ENCODE peak calls at places on chromosomes 7 and 10, in four cellular contexts. I is K562, U is endothelial cell of umbilical vein, O is GM12878. T is an unnamed sample.

GRCh38 chr10:62451606-62451965 is 77.4 kb downstream of the ZNF365 start:
- DNase-seq in I (no peak), U (no peak), O (no peak), T (no peak)

GRCh38 chr7:139060838-139061237 is 25.0 kb upstream of the ZC3HAV1L start:
- DNase-seq in I (no peak), U (peak), O (no peak), T (peak)

GRCh38 chr7:141956084-141956483 is 9.3 kb upstream of the CLEC5A start:
- DNase-seq in I (no peak), U (no peak), O (no peak), T (no peak)

GRCh38 chr10:97593423-97593822 is 3.9 kb downstream of the C10orf62 start:
- DNase-seq in I (no peak), U (no peak), O (no peak), T (peak)

GRCh38 chr10:103695584-103696005 is 159.8 kb downstream of the SH3PXD2A start:
- DNase-seq in I (peak), U (no peak), O (no peak), T (no peak)

GRCh38 chr7:158542651-158543400 is 44.8 kb downstream of the PTPRN2 start:
- DNase-seq in I (no peak), U (no peak), O (no peak), T (no peak)

GRCh38 chr10:133079836-133080682 is 7.7 kb upstream of the ADGRA1 start:
- DNase-seq in I (peak), U (no peak), O (no peak), T (no peak)

GRCh38 chr10:72756674-72757385 is 64.9 kb downstream of the MCU start:
- DNase-seq in I (no peak), U (peak), O (no peak), T (peak)

GRCh38 chr7:77348371-77348813 is 67.8 kb downstream of the GSAP start:
- DNase-seq in I (no peak), U (peak), O (no peak), T (peak)

GRCh38 chr10:84424731-84425165 is 96.4 kb downstream of the CCSER2 start:
- DNase-seq in I (no peak), U (peak), O (peak), T (peak)

GRCh38 chr10:31291123-31291522 is 27.9 kb upstream of the ZEB1 start:
- DNase-seq in I (no peak), U (no peak), O (no peak), T (no peak)

GRCh38 chr7:1618475-1618874 is 48.6 kb upstream of the PSMG3 start:
- DNase-seq in I (no peak), U (no peak), O (no peak), T (no peak)

GRCh38 chr10:80279146-80279545 is 10.3 kb downstream of the MAT1A start:
- DNase-seq in I (no peak), U (no peak), O (no peak), T (no peak)

GRCh38 chr10:131561897-131562296 is 250.4 kb upstream of the TCERG1L start:
- DNase-seq in I (no peak), U (no peak), O (no peak), T (no peak)

GRCh38 chr7:44891372-44891771 is 6.0 kb upstream of the PURB start:
- DNase-seq in I (no peak), U (no peak), O (no peak), T (no peak)

GRCh38 chr7:141676618-141677017 is 25.3 kb downstream of the DENND11 start:
- DNase-seq in I (no peak), U (no peak), O (no peak), T (no peak)

GRCh38 chr7:2719007-2719406 is 31.0 kb downstream of the AMZ1 start:
- DNase-seq in I (peak), U (no peak), O (no peak), T (no peak)

GRCh38 chr10:52870562-52870961 is 98.0 kb upstream of the MBL2 start:
- DNase-seq in I (no peak), U (no peak), O (no peak), T (no peak)

GRCh38 chr10:4980793-4981192 is 17.6 kb downstream of the AKR1C1 start:
- DNase-seq in I (no peak), U (no peak), O (no peak), T (no peak)

GRCh38 chr10:6918305-6918704 is 338.2 kb upstream of the PRKCQ start:
- DNase-seq in I (peak), U (no peak), O (no peak), T (no peak)

GRCh38 chr7:74587435-74588126 is 69.9 kb upstream of the GTF2I start:
- DNase-seq in I (peak), U (peak), O (peak), T (peak)

GRCh38 chr7:105806592-105807266 is 69.7 kb downstream of the ATXN7L1 start:
- DNase-seq in I (no peak), U (peak), O (peak), T (peak)

GRCh38 chr7:43700059-43700501 is 29.2 kb downstream of the COA1 start:
- DNase-seq in I (no peak), U (peak), O (no peak), T (peak)

GRCh38 chr7:114916261-114916892 is 5.5 kb upstream of the MDFIC start:
- DNase-seq in I (no peak), U (no peak), O (peak), T (no peak)

GRCh38 chr7:38262545-38262944 is 10.9 kb downstream of the TARP start:
- DNase-seq in I (no peak), U (no peak), O (no peak), T (no peak)

GRCh38 chr7:101140339-101140699 is 13.4 kb downstream of the SERPINE1 start:
- DNase-seq in I (no peak), U (peak), O (no peak), T (peak)

GRCh38 chr10:44974082-44974627 is 4.5 kb downstream of the DEPP1 start:
- DNase-seq in I (no peak), U (no peak), O (no peak), T (no peak)

GRCh38 chr7:151637781-151638261 is 118.1 kb upstream of the RHEB start:
- DNase-seq in I (no peak), U (no peak), O (no peak), T (peak)

GRCh38 chr7:138556771-138557484 is 96.9 kb downstream of the TRIM24 start:
- DNase-seq in I (no peak), U (no peak), O (no peak), T (no peak)

GRCh38 chr10:67518756-67519155 is 177.2 kb downstream of the CTNNA3 start:
- DNase-seq in I (no peak), U (no peak), O (no peak), T (no peak)

GRCh38 chr10:75347211-75347610 is 54.4 kb downstream of the ZNF503 start:
- DNase-seq in I (no peak), U (no peak), O (no peak), T (no peak)

GRCh38 chr7:30549933-30550493 is 44.7 kb upstream of the GARS1 start:
- DNase-seq in I (no peak), U (peak), O (no peak), T (no peak)

GRCh38 chr7:77983973-77984372 is 185.4 kb downstream of the PHTF2 start:
- DNase-seq in I (no peak), U (no peak), O (no peak), T (no peak)

GRCh38 chr7:133887459-133887858 is 239.7 kb upstream of the LRGUK start:
- DNase-seq in I (no peak), U (peak), O (no peak), T (peak)

GRCh38 chr7:31044531-31044930 is 7.6 kb upstream of the ADCYAP1R1 start:
- DNase-seq in I (no peak), U (no peak), O (no peak), T (no peak)

GRCh38 chr7:36396150-36396549 is 6.5 kb downstream of the ANLN start:
- DNase-seq in I (no peak), U (no peak), O (no peak), T (peak)

GRCh38 chr10:1360581-1361164 is 304.5 kb downstream of the WDR37 start:
- DNase-seq in I (no peak), U (no peak), O (no peak), T (no peak)

GRCh38 chr10:79404231-79404609 is 41.2 kb downstream of the ZCCHC24 start:
- DNase-seq in I (no peak), U (peak), O (no peak), T (peak)

DNA sequence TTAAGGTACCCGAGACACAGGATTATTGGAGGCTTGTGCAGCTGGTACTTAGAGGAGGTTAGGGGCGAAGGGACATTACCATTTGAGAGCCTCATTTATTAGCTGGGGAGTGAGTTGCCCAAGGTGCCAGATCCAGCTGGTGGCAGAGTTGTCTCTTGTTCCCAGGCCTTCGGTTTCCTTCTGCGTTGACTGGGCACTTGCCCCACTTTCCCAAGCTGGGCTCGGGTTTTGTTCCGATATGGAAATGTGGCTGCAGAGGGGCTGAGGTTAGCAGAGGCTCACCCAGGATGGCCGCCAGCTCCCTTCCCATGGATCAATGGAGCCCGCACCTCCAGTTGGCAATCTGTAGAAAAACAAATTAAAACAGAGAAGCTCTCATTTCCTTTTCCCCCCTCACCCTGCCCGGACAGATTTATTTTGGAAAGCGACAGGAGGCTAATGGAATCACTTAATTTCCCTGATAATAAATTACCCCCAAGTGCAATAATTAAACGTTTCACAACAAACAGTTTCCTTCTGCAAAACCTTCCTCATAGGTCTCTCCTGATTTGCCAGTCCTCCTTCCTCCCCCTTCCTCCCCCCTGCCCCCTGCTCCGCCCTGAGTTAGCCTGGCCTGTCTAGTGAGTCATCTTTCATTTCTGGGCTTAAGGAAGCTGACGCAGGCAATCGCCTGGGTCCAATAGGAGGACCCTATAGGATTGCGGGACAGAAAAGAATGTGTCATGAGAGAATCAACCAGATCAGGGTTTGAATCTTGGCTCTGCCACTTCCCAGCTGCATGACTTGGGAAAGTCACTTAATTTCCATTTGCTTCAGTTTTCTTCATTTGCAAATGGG is 51.7 kb downstream of the ADRA2A start:
- DNase-seq in I (peak), U (no peak), O (no peak), T (peak)
- TF ChIP-seq FOS in I (no peak), U (no peak), O (no peak), T (no peak)

GRCh38 chr10:43623351-43623750 is 17.1 kb downstream of the ZNF485 start:
- DNase-seq in I (no peak), U (peak), O (no peak), T (peak)
- TF ChIP-seq FOS in I (no peak), U (no peak), O (no peak), T (no peak)

DNA sequence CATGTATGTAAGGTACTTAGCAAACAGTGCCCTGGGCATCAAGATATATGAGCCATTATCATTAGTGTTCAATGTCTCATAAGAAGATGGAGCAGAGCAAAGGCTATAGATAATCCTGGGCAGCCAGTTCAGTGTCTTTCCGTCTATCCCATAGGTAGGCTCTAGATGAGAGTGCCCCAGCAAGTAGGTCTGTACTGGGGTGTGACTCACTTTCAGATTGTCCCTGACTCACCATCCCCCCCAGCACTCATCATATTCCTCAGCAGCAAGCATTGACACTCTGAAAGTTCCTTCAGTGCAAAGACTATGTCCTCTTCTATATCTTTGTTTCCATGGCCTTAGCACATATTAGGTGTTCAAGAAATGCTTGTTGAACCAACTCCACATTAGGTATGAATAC is 20.0 kb upstream of the FAM204A start:
- DNase-seq in I (no peak), U (no peak), O (no peak), T (no peak)
- TF ChIP-seq FOS in I (no peak), U (no peak), O (no peak), T (no peak)

DNA sequence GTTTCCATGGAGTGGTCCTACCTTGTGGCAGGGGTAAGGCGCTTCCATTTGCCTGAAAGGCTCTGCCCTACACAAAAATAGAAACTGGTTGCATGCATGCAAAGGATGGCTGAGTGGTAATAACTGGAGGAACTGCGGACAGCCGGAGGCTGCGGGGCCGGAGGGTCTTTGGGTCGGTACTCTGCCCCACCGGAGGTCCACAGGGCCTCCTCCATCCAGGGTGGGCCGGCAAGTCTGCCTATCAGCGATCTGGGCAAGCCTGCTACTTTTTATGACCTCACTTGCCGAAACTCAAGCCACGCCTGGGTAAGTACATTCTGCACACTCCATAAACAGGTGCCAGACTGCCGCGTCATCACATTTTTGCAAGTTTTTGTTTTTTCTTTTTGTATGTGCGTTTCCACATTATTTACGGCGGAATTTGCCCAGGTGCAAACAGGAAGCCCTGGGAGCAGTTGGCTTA is 30.0 kb downstream of the TACC2 start:
- DNase-seq in I (no peak), U (no peak), O (no peak), T (no peak)
- TF ChIP-seq FOS in I (no peak), U (no peak), O (no peak), T (no peak)

DNA sequence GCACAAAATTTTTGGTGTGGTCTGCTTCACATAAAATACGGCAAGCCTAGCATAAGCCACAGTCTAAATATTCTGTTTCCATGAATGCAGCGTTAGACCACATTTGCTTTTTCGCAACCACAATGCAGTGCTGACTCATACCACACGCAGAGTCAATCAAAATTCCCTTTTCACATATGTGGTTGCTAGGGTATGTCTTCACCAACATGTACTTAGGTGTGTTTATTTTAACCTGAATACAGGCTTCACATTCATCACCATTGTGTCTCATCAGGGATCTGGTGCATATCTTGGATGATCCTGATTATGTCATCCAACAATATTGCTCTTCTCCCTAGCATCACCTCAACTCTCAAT is 90.9 kb downstream of the CHN2 start:
- DNase-seq in I (no peak), U (no peak), O (peak), T (peak)
- TF ChIP-seq FOS in I (no peak), U (no peak), O (no peak), T (no peak)

DNA sequence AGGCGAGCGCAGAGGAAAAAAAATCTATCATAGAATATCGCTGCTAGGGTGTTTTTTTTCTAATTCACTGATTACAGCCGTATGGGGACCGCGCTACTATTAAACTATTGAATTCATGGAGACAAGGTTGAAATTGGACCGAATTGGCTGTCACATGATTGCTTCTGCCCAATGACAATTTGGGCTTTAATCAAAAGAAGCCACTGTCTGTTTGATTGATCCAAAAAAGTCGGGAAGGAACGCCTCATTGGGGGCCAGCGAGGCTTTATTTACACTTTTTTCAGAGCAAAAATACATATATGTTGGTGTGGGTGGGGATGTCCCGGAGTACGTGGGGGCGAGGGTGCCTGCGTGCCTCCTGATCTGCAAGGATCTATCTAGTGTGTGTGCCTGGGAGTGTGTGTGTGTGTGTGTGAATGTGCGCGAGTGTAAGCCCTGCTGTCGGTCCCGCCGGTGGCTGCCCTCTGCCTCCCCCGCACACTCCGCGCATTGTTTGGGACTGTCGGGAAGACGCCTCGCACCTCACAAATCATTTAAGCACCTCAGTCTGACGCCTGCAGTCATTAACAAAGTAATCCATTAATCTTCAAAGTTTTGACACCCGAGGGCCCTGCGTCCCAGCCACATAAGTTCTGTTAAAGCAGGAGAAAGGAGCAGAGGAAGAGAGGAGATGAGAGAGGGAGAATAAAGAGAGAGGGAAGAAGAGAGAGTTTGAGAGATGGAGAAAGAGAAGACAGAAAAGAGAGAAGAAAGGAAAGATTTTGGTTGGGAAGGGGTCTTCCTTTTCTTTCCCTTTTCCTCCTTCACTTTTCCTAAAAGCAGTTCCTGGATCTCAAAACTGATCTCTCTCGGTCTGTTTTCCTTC is at the start of gene HOXA2:
- DNase-seq in I (no peak), U (peak), O (no peak), T (peak)
- TF ChIP-seq FOS in I (no peak), U (no peak), O (no peak), T (no peak)

DNA sequence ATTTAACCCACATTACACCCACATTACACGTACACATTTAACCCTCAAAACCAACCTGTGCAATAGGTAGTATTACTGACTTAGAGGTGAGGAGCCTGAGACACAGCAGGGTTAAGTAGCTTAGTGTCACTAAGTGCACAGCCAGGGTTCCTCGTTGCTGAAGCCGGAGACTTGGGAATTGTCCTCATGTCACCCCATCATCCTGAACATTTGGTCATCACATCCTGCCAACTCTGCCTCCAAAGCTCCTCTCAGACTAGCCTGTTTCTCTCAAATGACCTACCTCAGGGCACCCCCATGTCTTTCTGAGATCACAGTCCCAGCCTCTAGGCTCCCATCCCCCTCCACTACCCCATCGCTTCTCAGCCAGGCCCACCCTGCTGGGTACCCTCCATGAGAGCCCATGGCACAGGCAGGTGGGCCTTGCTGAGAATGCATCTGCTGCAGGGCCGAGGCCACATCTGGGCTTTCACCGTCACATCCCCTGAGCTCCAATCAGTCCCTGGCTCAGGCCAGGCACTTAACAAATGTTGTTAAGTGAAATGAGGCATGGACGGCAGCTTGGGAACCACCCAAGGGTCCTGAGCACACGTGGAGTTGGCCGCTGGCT is 21.1 kb upstream of the PCBD1 start:
- DNase-seq in I (no peak), U (no peak), O (no peak), T (no peak)
- TF ChIP-seq FOS in I (no peak), U (no peak), O (no peak), T (no peak)